ENCODE peak calls at places on chromosomes 13 and 19, in eight cellular contexts. M is tibial artery, V is sigmoid colon, B is fibroblast of lung, C is suprapubic skin, F is bronchial epithelial cell, T is ovary, O is dorsolateral prefrontal cortex. Y is an unnamed sample.

GRCh38 chr19:40599331-40600085 is 1.7 kb upstream of the LTBP4 start:
- DNase-seq in M (peak; percentile 83), B (peak; percentile 29), C (no peak), V (no peak), F (peak; percentile 18), T (peak; percentile 60), O (no peak), Y (no peak)

GRCh38 chr19:30001794-30002193 is 59.8 kb downstream of the URI1 start:
- DNase-seq in T (no peak), O (no peak), C (no peak), V (no peak), M (no peak), B (peak; percentile 23), F (peak; percentile 3), Y (no peak)

GRCh38 chr13:73171242-73171641 is 112.4 kb downstream of the KLF5 start:
- DNase-seq in O (no peak), F (peak; percentile 87), B (no peak), C (no peak), V (no peak), M (no peak), T (no peak), Y (no peak)

GRCh38 chr13:20901668-20902437 is 693 bp downstream of the XPO4 start:
- DNase-seq in F (peak; percentile 28), V (no peak), T (peak; percentile 26), C (no peak), O (no peak), B (peak; percentile 33), M (no peak), Y (no peak)

GRCh38 chr13:26226209-26226608 is 4.1 kb upstream of the RNF6 start:
- DNase-seq in M (no peak), F (no peak), O (no peak), C (no peak), T (no peak), B (no peak), V (no peak), Y (no peak)

GRCh38 chr13:74575729-74576125 is 441.5 kb upstream of the KLF12 start:
- DNase-seq in T (peak; percentile 70), O (peak; percentile 91), V (peak; percentile 73), M (peak; percentile 90), B (peak; percentile 68), F (no peak), C (peak; percentile 77), Y (no peak)

GRCh38 chr19:17775245-17775927 is 19.6 kb upstream of the B3GNT3 start:
- DNase-seq in O (no peak), C (no peak), T (no peak), V (no peak), F (no peak), B (no peak), M (no peak), Y (no peak)

GRCh38 chr19:7787141-7787540 is 24.1 kb downstream of the CLEC4M start:
- DNase-seq in B (no peak), T (no peak), C (no peak), V (peak; percentile 71), F (no peak), M (no peak), O (no peak), Y (no peak)

GRCh38 chr13:30119476-30119875 is 187.9 kb downstream of the KATNAL1 start:
- DNase-seq in T (no peak), F (peak; percentile 77), C (no peak), B (peak; percentile 18), M (no peak), O (no peak), V (no peak), Y (no peak)

GRCh38 chr13:28329395-28330158 is 165.4 kb downstream of the FLT1 start:
- DNase-seq in O (no peak), V (no peak), F (peak; percentile 8), M (no peak), C (no peak), T (no peak), B (peak; percentile 85), Y (no peak)

GRCh38 chr13:60944863-60945262 is 470.8 kb downstream of the PCDH20 start:
- DNase-seq in T (no peak), B (no peak), V (no peak), C (no peak), O (no peak), M (no peak), F (peak; percentile 81), Y (no peak)

GRCh38 chr19:31289976-31290375 is 59.3 kb downstream of the TSHZ3 start:
- DNase-seq in V (peak; percentile 48), B (no peak), F (no peak), M (peak; percentile 25), T (no peak), O (no peak), C (no peak), Y (no peak)

DNA sequence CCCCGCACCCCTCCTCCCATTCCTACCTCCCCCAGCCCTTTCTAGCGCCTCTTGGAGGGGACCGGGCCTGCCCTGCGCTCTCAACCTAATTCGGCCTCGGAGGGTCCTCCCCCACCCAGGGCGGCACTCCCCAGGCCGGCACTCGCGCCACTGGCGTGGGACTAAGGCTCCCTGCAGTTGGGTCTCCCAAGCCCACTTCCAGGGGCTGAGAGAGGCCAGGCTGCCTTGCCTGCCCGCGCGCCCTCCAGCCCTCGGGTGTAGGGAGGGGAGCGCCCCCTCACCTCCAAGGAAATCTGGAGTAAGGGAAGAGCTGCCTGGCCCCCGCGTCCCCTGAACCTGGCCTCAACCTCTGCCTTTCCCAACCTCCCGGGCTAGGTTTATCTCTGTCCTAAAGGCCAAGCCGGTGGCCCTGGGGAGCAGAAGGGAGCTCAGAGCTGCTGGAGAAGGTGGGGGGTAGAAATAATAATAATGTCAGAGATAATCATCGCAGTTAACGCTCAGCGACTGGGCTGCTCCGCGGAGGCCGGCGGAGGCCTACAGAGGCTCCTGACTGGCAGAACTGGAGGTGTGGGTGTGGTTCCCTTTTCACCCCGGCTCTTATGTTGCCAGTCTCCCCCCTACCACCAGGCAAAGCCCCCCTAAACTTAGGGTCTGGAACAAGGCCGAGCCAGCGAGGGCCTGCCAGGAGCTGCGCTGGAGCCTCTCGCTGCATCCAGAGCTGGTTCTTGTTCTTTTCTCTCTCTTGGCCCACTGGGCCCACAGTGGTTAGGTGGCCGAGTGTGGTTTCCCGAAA is 9.6 kb downstream of the ZIC2 start:
- DNase-seq in O (no peak), F (no peak), T (no peak), M (no peak), B (no peak), V (no peak), C (no peak), Y (no peak)
- H3K27me3 ChIP-seq in O (peaks cover 83% of the 10 kb centered on the region), F (peaks cover 79% of the 10 kb centered on the region), T (no peaks in the 10 kb centered on the region), M (no peaks in the 10 kb centered on the region), B (peaks cover 87% of the 10 kb centered on the region), V (peaks cover 99% of the 10 kb centered on the region), C (peaks cover 100% of the 10 kb centered on the region), Y (peaks cover 100% of the 10 kb centered on the region)

GRCh38 chr19:36747750-36748149 is 24.9 kb downstream of the ZNF850 start:
- DNase-seq in V (no peak), F (no peak), C (no peak), B (no peak), T (no peak), M (no peak), O (no peak), Y (no peak)
- H3K4me3 ChIP-seq in V (no peak overlapping the region), F (no peak overlapping the region), C (no peak overlapping the region), B (no peak overlapping the region), T (no peak overlapping the region), M (no peak overlapping the region), O (no peak overlapping the region), Y (no peak overlapping the region)

DNA sequence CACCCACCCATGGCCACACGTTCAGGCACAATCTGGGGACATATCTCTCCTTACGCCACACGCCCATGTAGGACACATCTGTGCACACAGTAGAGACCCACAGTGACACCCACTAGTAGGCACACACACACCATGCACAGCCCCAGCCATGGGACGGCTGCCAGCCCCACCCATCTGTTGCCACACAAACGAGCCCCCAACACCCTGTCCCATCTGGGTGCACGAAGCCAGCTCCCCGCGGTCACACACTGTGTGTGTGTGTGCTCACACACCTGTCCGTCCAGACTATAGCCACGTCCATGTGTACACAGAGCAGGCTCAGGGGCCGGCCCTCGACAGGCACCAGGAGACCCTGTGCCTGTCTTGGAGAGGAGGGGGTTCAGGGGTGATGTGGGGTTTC is 10.6 kb downstream of the ERFL start:
- DNase-seq in O (no peak), M (no peak), V (no peak), F (no peak), B (no peak), T (no peak), C (no peak), Y (no peak)
- H3K27me3 ChIP-seq in O (peaks cover 80% of the 10 kb centered on the region), M (peaks cover 5% of the 10 kb centered on the region), V (peaks cover 91% of the 10 kb centered on the region), F (peaks cover 42% of the 10 kb centered on the region), B (peaks cover 54% of the 10 kb centered on the region), T (peaks cover 3% of the 10 kb centered on the region), C (peaks cover 91% of the 10 kb centered on the region), Y (peaks cover 62% of the 10 kb centered on the region)

DNA sequence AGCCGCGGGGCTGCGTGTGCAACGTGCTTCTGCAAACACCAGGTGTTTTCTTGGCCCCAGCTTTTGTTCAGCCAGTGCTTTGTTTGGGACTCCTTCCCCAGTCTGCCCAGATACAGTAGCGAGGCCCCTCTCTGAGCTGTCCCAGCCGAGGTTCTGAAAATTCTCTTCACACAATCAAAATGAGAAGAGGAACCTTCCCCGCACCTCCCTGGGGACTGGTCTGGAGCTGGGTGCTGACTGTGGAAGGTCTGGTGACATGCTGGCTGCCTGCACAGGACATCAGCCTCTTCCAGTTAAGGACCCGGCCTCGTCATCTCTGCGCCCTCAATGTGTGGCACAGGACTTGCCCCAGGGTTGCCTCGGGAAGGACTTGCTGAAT is 4.2 kb downstream of the ATP4A start:
- DNase-seq in F (no peak), V (no peak), C (no peak), B (no peak), T (no peak), O (no peak), M (no peak), Y (peak; percentile 58)
- H3K4me3 ChIP-seq in F (no peak overlapping the region), V (no peak overlapping the region), C (no peak overlapping the region), B (no peak overlapping the region), T (no peak overlapping the region), O (no peak overlapping the region), M (no peak overlapping the region), Y (no peak overlapping the region)